ENCODE peak calls at places on chromosomes 4 and X, in four cellular contexts. A, X, W and J are unnamed samples.

GRCh38 chrX:83022020-83022419 is 486.1 kb upstream of the POU3F4 start:
- DNase-seq in W (no peak), X (peak; percentile 75), A (no peak), J (peak; percentile 62)

GRCh38 chr4:148143174-148143573 is 299.0 kb downstream of the NR3C2 start:
- DNase-seq in W (no peak), A (no peak), X (no peak), J (no peak)

GRCh38 chr4:138891610-138892009 is 124.0 kb upstream of the NOCT start:
- DNase-seq in A (no peak), W (peak; percentile 56), X (no peak), J (no peak)

GRCh38 chr4:145870155-145871020 is 68.2 kb downstream of the ZNF827 start:
- DNase-seq in A (no peak), X (peak; percentile 57), W (no peak), J (no peak)

GRCh38 chrX:133749370-133749769 is 236.0 kb downstream of the GPC3 start:
- DNase-seq in W (no peak), A (no peak), X (no peak), J (no peak)

GRCh38 chr4:152997235-152997735 is 61.2 kb downstream of the FHDC1 start:
- DNase-seq in W (no peak), X (no peak), A (no peak), J (no peak)

GRCh38 chrX:115322375-115322774 is 32.9 kb downstream of the LUZP4 start:
- DNase-seq in X (no peak), A (no peak), W (no peak), J (no peak)

GRCh38 chr4:181957088-181957487 is 286.1 kb upstream of the TENM3 start:
- DNase-seq in X (peak; percentile 81), A (no peak), W (no peak), J (no peak)

GRCh38 chr4:1410491-1411325 is 4.5 kb upstream of the NKX1-1 start:
- DNase-seq in W (no peak), X (peak; percentile 18), A (no peak), J (peak; percentile 65)

GRCh38 chr4:6840062-6840976 is 57.8 kb downstream of the KIAA0232 start:
- DNase-seq in A (no peak), X (peak; percentile 9), W (no peak), J (no peak)

GRCh38 chr4:65482410-65482809 is 187.9 kb downstream of the EPHA5 start:
- DNase-seq in W (no peak), A (no peak), X (peak; percentile 88), J (peak; percentile 63)

GRCh38 chr4:154485127-154485773 is 6.3 kb downstream of the DCHS2 start:
- DNase-seq in X (no peak), W (no peak), A (no peak), J (no peak)

GRCh38 chr4:121679267-121679666 is 17.5 kb downstream of the ANXA5 start:
- DNase-seq in W (no peak), A (no peak), X (peak; percentile 76), J (no peak)

GRCh38 chrX:55057691-55058249 is 17.1 kb upstream of the PAGE2B start:
- DNase-seq in X (peak; percentile 45), A (peak; percentile 23), W (no peak), J (peak; percentile 61)

GRCh38 chr4:150694438-150694837 is 112.5 kb downstream of the MAB21L2 start:
- DNase-seq in W (peak; percentile 3), X (no peak), A (no peak), J (no peak)

GRCh38 chrX:1444896-1445480 is 7.7 kb downstream of the ASMTL start:
- DNase-seq in A (no peak), X (no peak), W (no peak), J (no peak)

GRCh38 chrX:132292753-132293152 is 73.5 kb upstream of the RAP2C start:
- DNase-seq in W (no peak), A (no peak), X (peak; percentile 59), J (no peak)

GRCh38 chr4:107863850-107864371 is 39.2 kb downstream of the SGMS2 start:
- DNase-seq in A (no peak), X (peak; percentile 84), W (peak; percentile 56), J (peak; percentile 34)

GRCh38 chr4:141352775-141353544 is 132.3 kb downstream of the ZNF330 start:
- DNase-seq in W (no peak), A (no peak), X (peak; percentile 92), J (peak; percentile 11)

GRCh38 chr4:122341906-122342305 is 36.9 kb upstream of the ADAD1 start:
- DNase-seq in X (peak; percentile 94), A (no peak), W (no peak), J (peak; percentile 1)

GRCh38 chrX:3262906-3263305 is 83.5 kb downstream of the MXRA5 start:
- DNase-seq in X (peak; percentile 87), A (no peak), W (no peak), J (no peak)

GRCh38 chr4:55008166-55009056 is 117.0 kb downstream of the KDR start:
- DNase-seq in X (no peak), A (no peak), W (no peak), J (peak; percentile 26)

GRCh38 chrX:111869639-111870034 is 6.3 kb upstream of the TRPC5OS start:
- DNase-seq in W (no peak), X (peak; percentile 75), A (no peak), J (peak; percentile 80)

GRCh38 chrX:96752776-96753175 is 68.1 kb downstream of the DIAPH2 start:
- DNase-seq in W (no peak), X (peak; percentile 89), A (no peak), J (peak; percentile 7)

GRCh38 chr4:141154725-141155124 is 21.5 kb upstream of the RNF150 start:
- DNase-seq in X (no peak), W (no peak), A (no peak), J (no peak)

GRCh38 chr4:1171306-1172227 is 816 bp downstream of the SPON2 start:
- DNase-seq in X (no peak), A (peak; percentile 25), W (peak; percentile 7), J (peak; percentile 46)

GRCh38 chr4:145716661-145717200 is 36.8 kb downstream of the C4orf51 start:
- DNase-seq in X (no peak), A (no peak), W (no peak), J (no peak)

GRCh38 chr4:140213736-140214135 is 59.8 kb upstream of the MAML3 start:
- DNase-seq in X (peak; percentile 26), W (no peak), A (no peak), J (no peak)